ENCODE peak calls at places on chromosomes 4 and X, in ten cellular contexts. One of them, this sample, is unnamed.

GRCh38 chr4:105551968-105552746 is at the start of gene ARHGEF38:
- DNase-seq in MM.1S: peak
- DNase-seq in NCI-H1930: no peak
- DNase-seq in stimulated activated naive CD8-positive, alpha-beta T cell treated with anti-CD3 and anti-CD28 coated beads, Interleukin-15, Interleukin-2, amounts not matched to agents 100 U/mL and 50 U/mL, for 24 hours: no peak
- DNase-seq in NB4: no peak
- DNase-seq in iris pigment epithelial cell: peak
- DNase-seq in SK-N-SH: no peak
- DNase-seq in NT2/D1: no peak
- DNase-seq in GM20000: no peak
- DNase-seq in tibial artery: no peak
- DNase-seq in this sample: no peak

GRCh38 chr4:150582101-150582565 is at the start of gene MAB21L2:
- DNase-seq in MM.1S: no peak
- DNase-seq in NCI-H1930: no peak
- DNase-seq in stimulated activated naive CD8-positive, alpha-beta T cell treated with anti-CD3 and anti-CD28 coated beads, Interleukin-15, Interleukin-2, amounts not matched to agents 100 U/mL and 50 U/mL, for 24 hours: no peak
- DNase-seq in NB4: no peak
- DNase-seq in iris pigment epithelial cell: peak
- DNase-seq in SK-N-SH: peak
- DNase-seq in NT2/D1: no peak
- DNase-seq in GM20000: no peak
- DNase-seq in tibial artery: no peak
- DNase-seq in this sample: no peak

GRCh38 chr4:106247600-106247999 is 68.4 kb downstream of the TBCK start:
- DNase-seq in MM.1S: no peak
- DNase-seq in NCI-H1930: no peak
- DNase-seq in stimulated activated naive CD8-positive, alpha-beta T cell treated with anti-CD3 and anti-CD28 coated beads, Interleukin-15, Interleukin-2, amounts not matched to agents 100 U/mL and 50 U/mL, for 24 hours: no peak
- DNase-seq in NB4: no peak
- DNase-seq in iris pigment epithelial cell: no peak
- DNase-seq in SK-N-SH: no peak
- DNase-seq in NT2/D1: no peak
- DNase-seq in GM20000: no peak
- DNase-seq in tibial artery: no peak
- DNase-seq in this sample: no peak

GRCh38 chr4:1577818-1578217 is 106.3 kb downstream of the FAM53A start:
- DNase-seq in MM.1S: no peak
- DNase-seq in NCI-H1930: no peak
- DNase-seq in stimulated activated naive CD8-positive, alpha-beta T cell treated with anti-CD3 and anti-CD28 coated beads, Interleukin-15, Interleukin-2, amounts not matched to agents 100 U/mL and 50 U/mL, for 24 hours: no peak
- DNase-seq in NB4: no peak
- DNase-seq in iris pigment epithelial cell: no peak
- DNase-seq in SK-N-SH: no peak
- DNase-seq in NT2/D1: no peak
- DNase-seq in GM20000: no peak
- DNase-seq in tibial artery: no peak
- DNase-seq in this sample: peak

GRCh38 chr4:51999250-51999649 is 20.9 kb downstream of the LRRC66 start:
- DNase-seq in MM.1S: no peak
- DNase-seq in NCI-H1930: no peak
- DNase-seq in stimulated activated naive CD8-positive, alpha-beta T cell treated with anti-CD3 and anti-CD28 coated beads, Interleukin-15, Interleukin-2, amounts not matched to agents 100 U/mL and 50 U/mL, for 24 hours: no peak
- DNase-seq in NB4: no peak
- DNase-seq in iris pigment epithelial cell: no peak
- DNase-seq in SK-N-SH: no peak
- DNase-seq in NT2/D1: no peak
- DNase-seq in GM20000: no peak
- DNase-seq in tibial artery: no peak
- DNase-seq in this sample: no peak

GRCh38 chr4:8512510-8512909 is 67.7 kb upstream of the GPR78 start:
- DNase-seq in MM.1S: no peak
- DNase-seq in NCI-H1930: no peak
- DNase-seq in stimulated activated naive CD8-positive, alpha-beta T cell treated with anti-CD3 and anti-CD28 coated beads, Interleukin-15, Interleukin-2, amounts not matched to agents 100 U/mL and 50 U/mL, for 24 hours: no peak
- DNase-seq in NB4: no peak
- DNase-seq in iris pigment epithelial cell: no peak
- DNase-seq in SK-N-SH: no peak
- DNase-seq in NT2/D1: no peak
- DNase-seq in GM20000: no peak
- DNase-seq in tibial artery: no peak
- DNase-seq in this sample: no peak

GRCh38 chr4:168643796-168644159 is 146.9 kb downstream of the PALLD start:
- DNase-seq in MM.1S: no peak
- DNase-seq in NCI-H1930: no peak
- DNase-seq in stimulated activated naive CD8-positive, alpha-beta T cell treated with anti-CD3 and anti-CD28 coated beads, Interleukin-15, Interleukin-2, amounts not matched to agents 100 U/mL and 50 U/mL, for 24 hours: no peak
- DNase-seq in NB4: no peak
- DNase-seq in iris pigment epithelial cell: no peak
- DNase-seq in SK-N-SH: no peak
- DNase-seq in NT2/D1: no peak
- DNase-seq in GM20000: no peak
- DNase-seq in tibial artery: no peak
- DNase-seq in this sample: no peak

GRCh38 chr4:95549246-95550138 is 719 bp upstream of the UNC5C start:
- DNase-seq in MM.1S: no peak
- DNase-seq in NCI-H1930: no peak
- DNase-seq in stimulated activated naive CD8-positive, alpha-beta T cell treated with anti-CD3 and anti-CD28 coated beads, Interleukin-15, Interleukin-2, amounts not matched to agents 100 U/mL and 50 U/mL, for 24 hours: peak
- DNase-seq in NB4: peak
- DNase-seq in iris pigment epithelial cell: peak
- DNase-seq in SK-N-SH: peak
- DNase-seq in NT2/D1: no peak
- DNase-seq in GM20000: peak
- DNase-seq in tibial artery: peak
- DNase-seq in this sample: peak

GRCh38 chr4:168636506-168637176 is 139.8 kb downstream of the PALLD start:
- DNase-seq in MM.1S: no peak
- DNase-seq in NCI-H1930: no peak
- DNase-seq in stimulated activated naive CD8-positive, alpha-beta T cell treated with anti-CD3 and anti-CD28 coated beads, Interleukin-15, Interleukin-2, amounts not matched to agents 100 U/mL and 50 U/mL, for 24 hours: no peak
- DNase-seq in NB4: no peak
- DNase-seq in iris pigment epithelial cell: peak
- DNase-seq in SK-N-SH: no peak
- DNase-seq in NT2/D1: no peak
- DNase-seq in GM20000: no peak
- DNase-seq in tibial artery: no peak
- DNase-seq in this sample: no peak

GRCh38 chr4:114180481-114180880 is 201.0 kb upstream of the ARSJ start:
- DNase-seq in MM.1S: no peak
- DNase-seq in NCI-H1930: peak
- DNase-seq in stimulated activated naive CD8-positive, alpha-beta T cell treated with anti-CD3 and anti-CD28 coated beads, Interleukin-15, Interleukin-2, amounts not matched to agents 100 U/mL and 50 U/mL, for 24 hours: peak
- DNase-seq in NB4: peak
- DNase-seq in iris pigment epithelial cell: peak
- DNase-seq in SK-N-SH: no peak
- DNase-seq in NT2/D1: peak
- DNase-seq in GM20000: no peak
- DNase-seq in tibial artery: peak
- DNase-seq in this sample: no peak

GRCh38 chr4:6844986-6845385 is 62.5 kb downstream of the KIAA0232 start:
- DNase-seq in MM.1S: no peak
- DNase-seq in NCI-H1930: no peak
- DNase-seq in stimulated activated naive CD8-positive, alpha-beta T cell treated with anti-CD3 and anti-CD28 coated beads, Interleukin-15, Interleukin-2, amounts not matched to agents 100 U/mL and 50 U/mL, for 24 hours: no peak
- DNase-seq in NB4: no peak
- DNase-seq in iris pigment epithelial cell: no peak
- DNase-seq in SK-N-SH: peak
- DNase-seq in NT2/D1: no peak
- DNase-seq in GM20000: no peak
- DNase-seq in tibial artery: no peak
- DNase-seq in this sample: no peak

GRCh38 chrX:98289726-98290125 is 1406.0 kb downstream of the RPA4 start:
- DNase-seq in MM.1S: no peak
- DNase-seq in NCI-H1930: no peak
- DNase-seq in stimulated activated naive CD8-positive, alpha-beta T cell treated with anti-CD3 and anti-CD28 coated beads, Interleukin-15, Interleukin-2, amounts not matched to agents 100 U/mL and 50 U/mL, for 24 hours: no peak
- DNase-seq in NB4: no peak
- DNase-seq in iris pigment epithelial cell: no peak
- DNase-seq in SK-N-SH: no peak
- DNase-seq in NT2/D1: no peak
- DNase-seq in GM20000: no peak
- DNase-seq in tibial artery: no peak
- DNase-seq in this sample: no peak

GRCh38 chrX:3638280-3638873 is 75.1 kb downstream of the PRKX start:
- DNase-seq in MM.1S: peak
- DNase-seq in NCI-H1930: no peak
- DNase-seq in stimulated activated naive CD8-positive, alpha-beta T cell treated with anti-CD3 and anti-CD28 coated beads, Interleukin-15, Interleukin-2, amounts not matched to agents 100 U/mL and 50 U/mL, for 24 hours: peak
- DNase-seq in NB4: peak
- DNase-seq in iris pigment epithelial cell: peak
- DNase-seq in SK-N-SH: peak
- DNase-seq in NT2/D1: peak
- DNase-seq in GM20000: peak
- DNase-seq in tibial artery: no peak
- DNase-seq in this sample: no peak

GRCh38 chr4:162497564-162498167 is 333.9 kb upstream of the FSTL5 start:
- DNase-seq in MM.1S: peak
- DNase-seq in NCI-H1930: peak
- DNase-seq in stimulated activated naive CD8-positive, alpha-beta T cell treated with anti-CD3 and anti-CD28 coated beads, Interleukin-15, Interleukin-2, amounts not matched to agents 100 U/mL and 50 U/mL, for 24 hours: no peak
- DNase-seq in NB4: peak
- DNase-seq in iris pigment epithelial cell: peak
- DNase-seq in SK-N-SH: peak
- DNase-seq in NT2/D1: no peak
- DNase-seq in GM20000: peak
- DNase-seq in tibial artery: no peak
- DNase-seq in this sample: no peak

GRCh38 chr4:169484485-169484884 is 127.9 kb downstream of the NEK1 start:
- DNase-seq in MM.1S: no peak
- DNase-seq in NCI-H1930: no peak
- DNase-seq in stimulated activated naive CD8-positive, alpha-beta T cell treated with anti-CD3 and anti-CD28 coated beads, Interleukin-15, Interleukin-2, amounts not matched to agents 100 U/mL and 50 U/mL, for 24 hours: no peak
- DNase-seq in NB4: no peak
- DNase-seq in iris pigment epithelial cell: no peak
- DNase-seq in SK-N-SH: peak
- DNase-seq in NT2/D1: no peak
- DNase-seq in GM20000: no peak
- DNase-seq in tibial artery: no peak
- DNase-seq in this sample: no peak

GRCh38 chrX:129925305-129926092 is 19.5 kb downstream of the UTP14A start:
- DNase-seq in MM.1S: peak
- DNase-seq in NCI-H1930: peak
- DNase-seq in stimulated activated naive CD8-positive, alpha-beta T cell treated with anti-CD3 and anti-CD28 coated beads, Interleukin-15, Interleukin-2, amounts not matched to agents 100 U/mL and 50 U/mL, for 24 hours: peak
- DNase-seq in NB4: peak
- DNase-seq in iris pigment epithelial cell: peak
- DNase-seq in SK-N-SH: peak
- DNase-seq in NT2/D1: peak
- DNase-seq in GM20000: peak
- DNase-seq in tibial artery: peak
- DNase-seq in this sample: peak

GRCh38 chr4:93908778-93909177 is 80.2 kb downstream of the ATOH1 start:
- DNase-seq in MM.1S: no peak
- DNase-seq in NCI-H1930: no peak
- DNase-seq in stimulated activated naive CD8-positive, alpha-beta T cell treated with anti-CD3 and anti-CD28 coated beads, Interleukin-15, Interleukin-2, amounts not matched to agents 100 U/mL and 50 U/mL, for 24 hours: no peak
- DNase-seq in NB4: no peak
- DNase-seq in iris pigment epithelial cell: no peak
- DNase-seq in SK-N-SH: no peak
- DNase-seq in NT2/D1: no peak
- DNase-seq in GM20000: no peak
- DNase-seq in tibial artery: no peak
- DNase-seq in this sample: no peak

GRCh38 chr4:40180356-40180755 is 16.5 kb upstream of the RHOH start:
- DNase-seq in MM.1S: no peak
- DNase-seq in NCI-H1930: no peak
- DNase-seq in stimulated activated naive CD8-positive, alpha-beta T cell treated with anti-CD3 and anti-CD28 coated beads, Interleukin-15, Interleukin-2, amounts not matched to agents 100 U/mL and 50 U/mL, for 24 hours: no peak
- DNase-seq in NB4: peak
- DNase-seq in iris pigment epithelial cell: peak
- DNase-seq in SK-N-SH: peak
- DNase-seq in NT2/D1: no peak
- DNase-seq in GM20000: no peak
- DNase-seq in tibial artery: no peak
- DNase-seq in this sample: no peak

GRCh38 chrX:22124098-22124497 is 92.0 kb downstream of the PHEX start:
- DNase-seq in MM.1S: no peak
- DNase-seq in NCI-H1930: no peak
- DNase-seq in stimulated activated naive CD8-positive, alpha-beta T cell treated with anti-CD3 and anti-CD28 coated beads, Interleukin-15, Interleukin-2, amounts not matched to agents 100 U/mL and 50 U/mL, for 24 hours: no peak
- DNase-seq in NB4: no peak
- DNase-seq in iris pigment epithelial cell: no peak
- DNase-seq in SK-N-SH: no peak
- DNase-seq in NT2/D1: no peak
- DNase-seq in GM20000: no peak
- DNase-seq in tibial artery: peak
- DNase-seq in this sample: no peak

GRCh38 chr4:110636231-110636676 is 13.4 kb upstream of the PITX2 start:
- DNase-seq in MM.1S: no peak
- DNase-seq in NCI-H1930: no peak
- DNase-seq in stimulated activated naive CD8-positive, alpha-beta T cell treated with anti-CD3 and anti-CD28 coated beads, Interleukin-15, Interleukin-2, amounts not matched to agents 100 U/mL and 50 U/mL, for 24 hours: no peak
- DNase-seq in NB4: no peak
- DNase-seq in iris pigment epithelial cell: peak
- DNase-seq in SK-N-SH: no peak
- DNase-seq in NT2/D1: no peak
- DNase-seq in GM20000: peak
- DNase-seq in tibial artery: no peak
- DNase-seq in this sample: no peak

GRCh38 chrX:72041901-72042859 is 89.5 kb downstream of the RTL5 start:
- DNase-seq in MM.1S: no peak
- DNase-seq in NCI-H1930: no peak
- DNase-seq in stimulated activated naive CD8-positive, alpha-beta T cell treated with anti-CD3 and anti-CD28 coated beads, Interleukin-15, Interleukin-2, amounts not matched to agents 100 U/mL and 50 U/mL, for 24 hours: no peak
- DNase-seq in NB4: no peak
- DNase-seq in iris pigment epithelial cell: peak
- DNase-seq in SK-N-SH: no peak
- DNase-seq in NT2/D1: no peak
- DNase-seq in GM20000: no peak
- DNase-seq in tibial artery: no peak
- DNase-seq in this sample: no peak